ENCODE peak calls at places on chromosomes 3 and 15, in eight cellular contexts. F is adipocyte; S is effector memory CD4-positive, alpha-beta T cell; R is gastrocnemius medialis; V is IMR-90; D is neuronal stem cell; K is WERI-Rb-1; C is ovary. H is an unnamed sample. For H3K9me3, the result is how much of the 10 kb centered on the place peaks cover.

GRCh38 chr15:59218710-59219109 is 12.1 kb downstream of the LDHAL6B start:
- DNase-seq in R (no peak), V (no peak), D (no peak), S (no peak), K (no peak), F (no peak), C (no peak), H (no peak)

GRCh38 chr15:61441901-61442300 is 212.8 kb upstream of the RORA start:
- DNase-seq in D (no peak), V (no peak), K (no peak), F (no peak), R (no peak), S (no peak), C (no peak), H (no peak)

GRCh38 chr3:117666827-117667226 is 957.2 kb downstream of the TUSC7 start:
- DNase-seq in V (peak), D (no peak), R (no peak), K (no peak), S (no peak), F (no peak), C (no peak), H (no peak)

GRCh38 chr3:184730924-184731323 is 19.1 kb upstream of the MAGEF1 start:
- DNase-seq in R (no peak), F (no peak), C (no peak), S (no peak), V (no peak), D (no peak), K (no peak), H (no peak)

GRCh38 chr3:175713263-175713662 is 854.1 kb downstream of the NAALADL2 start:
- DNase-seq in V (peak), R (no peak), K (no peak), C (no peak), D (no peak), F (peak), S (no peak), H (no peak)

GRCh38 chr15:26295331-26295730 is 432.2 kb upstream of the ATP10A start:
- DNase-seq in S (no peak), C (no peak), F (no peak), K (no peak), R (no peak), D (no peak), V (no peak), H (no peak)

GRCh38 chr15:50257206-50257735 is 8.3 kb downstream of the HDC start:
- DNase-seq in S (no peak), K (no peak), C (no peak), D (no peak), V (no peak), R (no peak), F (no peak), H (no peak)

GRCh38 chr3:43489918-43490317 is 131.9 kb downstream of the ANO10 start:
- DNase-seq in R (no peak), C (no peak), K (no peak), S (no peak), F (peak), D (no peak), V (no peak), H (no peak)

GRCh38 chr3:160686955-160687535 is 10.1 kb downstream of the ARL14 start:
- DNase-seq in D (no peak), S (no peak), F (peak), V (peak), C (no peak), R (no peak), K (no peak), H (no peak)

GRCh38 chr15:85532689-85533088 is 152.3 kb downstream of the AKAP13 start:
- DNase-seq in D (no peak), S (no peak), C (no peak), V (no peak), F (no peak), R (no peak), K (no peak), H (no peak)

DNA sequence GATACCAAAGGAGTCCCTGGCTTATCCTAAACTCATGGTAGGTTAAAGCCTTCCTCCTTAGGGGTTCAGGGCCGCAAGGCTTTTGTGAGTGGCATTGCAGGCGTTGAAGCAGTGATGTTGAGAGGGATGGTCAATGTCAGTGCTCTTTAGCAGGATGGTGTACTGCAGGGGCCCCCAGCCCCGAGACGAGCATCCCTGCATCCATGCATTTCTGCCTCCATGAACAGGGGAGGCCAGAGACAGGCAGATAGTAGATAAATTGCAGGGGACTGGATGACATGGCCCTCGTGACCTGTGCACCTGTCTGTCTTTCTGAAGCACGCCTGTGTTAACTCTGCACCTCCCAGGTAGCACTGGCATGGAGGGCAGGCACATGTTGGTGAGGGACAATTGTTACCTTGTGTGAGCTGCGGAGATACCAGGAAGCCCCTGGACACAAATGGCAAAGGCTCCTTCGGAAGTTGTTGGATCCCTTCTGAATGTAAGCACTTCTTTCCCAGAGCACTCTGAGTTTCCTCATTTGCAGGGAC is 133.5 kb downstream of the SNRPN start:
- DNase-seq in V (no peak), S (no peak), K (no peak), C (no peak), F (no peak), D (no peak), R (no peak), H (no peak)
- H3K9me3 ChIP-seq in V (half or more), S (half or more), K (under half), C (half or more), F (half or more), D (under half), R (under half), H (under half)

DNA sequence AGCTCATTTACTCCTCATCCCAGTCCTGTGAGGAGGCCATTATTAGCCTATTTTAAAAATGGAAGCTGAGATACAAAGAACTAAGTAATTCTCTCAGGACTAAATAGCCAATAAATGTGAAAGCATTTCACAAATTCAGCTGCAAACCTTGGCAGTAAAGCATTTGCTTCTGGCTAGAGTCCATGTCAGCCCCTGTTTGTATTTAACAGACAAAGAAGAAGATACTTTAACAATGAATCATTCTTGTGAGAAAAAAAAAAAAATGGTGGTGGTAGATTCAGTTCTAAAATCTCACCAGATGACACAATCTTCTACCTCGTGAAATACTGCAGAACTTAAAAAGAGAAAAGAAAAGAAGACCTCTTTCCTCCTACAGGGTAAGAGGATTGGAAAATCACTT is 84.9 kb upstream of the CNTN6 start:
- DNase-seq in F (no peak), D (no peak), S (no peak), V (no peak), K (no peak), C (no peak), R (no peak), H (no peak)
- H3K9me3 ChIP-seq in F (under half), D (under half), S (under half), V (under half), K (under half), C (under half), R (under half), H (under half)

GRCh38 chr15:36294359-36294758 is 285.1 kb upstream of the CDIN1 start:
- DNase-seq in D (no peak), C (no peak), F (no peak), K (no peak), S (no peak), R (no peak), V (peak), H (no peak)
- H3K9me3 ChIP-seq in D (under half), C (under half), F (under half), K (under half), S (under half), R (under half), V (under half), H (under half)

GRCh38 chr3:15055019-15055557 is 10.0 kb downstream of the MRPS25 start:
- DNase-seq in S (peak), F (peak), R (no peak), C (no peak), K (no peak), V (peak), D (no peak), H (no peak)

GRCh38 chr3:15060029-15060428 is 5.1 kb downstream of the MRPS25 start:
- DNase-seq in R (no peak), C (no peak), D (no peak), V (no peak), K (no peak), F (no peak), S (no peak), H (no peak)

GRCh38 chr3:15053541-15053940 is 11.6 kb downstream of the MRPS25 start:
- DNase-seq in D (no peak), S (no peak), C (no peak), V (no peak), F (no peak), R (no peak), K (no peak), H (no peak)

GRCh38 chr3:15052335-15053242 is 12.5 kb downstream of the MRPS25 start:
- DNase-seq in F (no peak), K (no peak), C (no peak), S (no peak), V (no peak), R (no peak), D (no peak), H (no peak)

GRCh38 chr3:15056676-15057404 is 8.3 kb downstream of the MRPS25 start:
- DNase-seq in S (no peak), F (no peak), K (no peak), V (no peak), D (no peak), C (no peak), R (no peak), H (no peak)
- H3K9me3 ChIP-seq in S (under half), F (under half), K (under half), V (under half), D (under half), C (under half), R (under half), H (under half)

GRCh38 chr3:13829311-13829710 is 50.6 kb downstream of the WNT7A start:
- DNase-seq in K (no peak), D (no peak), S (no peak), C (no peak), F (no peak), V (no peak), R (no peak), H (no peak)
- H3K9me3 ChIP-seq in K (under half), D (under half), S (under half), C (under half), F (under half), V (under half), R (under half), H (under half)

GRCh38 chr15:37050345-37050744 is 50.0 kb downstream of the MEIS2 start:
- DNase-seq in V (no peak), R (no peak), S (no peak), D (no peak), F (no peak), K (no peak), C (no peak), H (no peak)

GRCh38 chr15:37045241-37045640 is 55.1 kb downstream of the MEIS2 start:
- DNase-seq in D (peak), K (no peak), R (no peak), F (no peak), S (no peak), C (no peak), V (no peak), H (no peak)

GRCh38 chr15:37046876-37047614 is 53.3 kb downstream of the MEIS2 start:
- DNase-seq in K (no peak), D (peak), C (no peak), S (no peak), V (peak), F (peak), R (no peak), H (no peak)

GRCh38 chr15:37041836-37042235 is 58.5 kb downstream of the MEIS2 start:
- DNase-seq in K (no peak), F (no peak), D (no peak), S (no peak), R (no peak), V (no peak), C (no peak), H (no peak)

DNA sequence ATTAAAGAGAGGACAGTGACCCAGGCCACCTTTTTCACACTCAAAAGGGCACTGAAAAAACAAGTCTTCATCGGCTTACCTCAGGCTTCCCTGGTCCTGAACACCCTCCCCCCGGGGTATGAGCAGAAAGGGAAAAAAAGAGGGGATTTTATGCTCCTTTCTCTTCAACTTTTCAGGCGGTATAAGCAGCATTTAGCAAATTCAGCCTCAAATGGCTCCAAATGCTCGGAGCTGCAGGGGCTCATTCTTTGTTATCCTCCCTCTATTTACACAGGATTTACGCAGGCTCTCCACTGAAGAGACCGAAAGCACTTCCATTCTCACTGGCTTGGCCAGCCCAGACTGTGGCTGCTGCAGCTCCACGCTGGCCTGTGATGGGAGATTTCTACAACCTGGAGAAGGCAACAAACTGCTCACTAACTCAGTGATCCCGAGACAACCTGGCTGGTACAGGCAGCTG is 54.5 kb downstream of the MEIS2 start:
- DNase-seq in R (no peak), F (no peak), V (no peak), K (peak), D (peak), C (no peak), S (no peak), H (no peak)
- H3K9me3 ChIP-seq in R (under half), F (under half), V (under half), K (under half), D (under half), C (under half), S (under half), H (under half)